ENCODE peak calls at places on chromosome 9, in seven cellular contexts. T, R, S, G, F, J and N are unnamed samples.

GRCh38 chr9:77966718-77967117 is 64.9 kb downstream of the GNAQ start:
- DNase-seq in T (no peak), R (no peak), S (no peak), G (no peak), F (no peak), J (no peak), N (no peak)

GRCh38 chr9:84174486-84174885 is 166.1 kb downstream of the SLC28A3 start:
- DNase-seq in T (no peak), R (no peak), S (no peak), G (no peak), F (no peak), J (no peak), N (no peak)

GRCh38 chr9:99726758-99727157 is 94.9 kb upstream of the NR4A3 start:
- DNase-seq in T (no peak), R (no peak), S (no peak), G (no peak), F (no peak), J (no peak), N (no peak)

GRCh38 chr9:92140754-92141143 is 25.5 kb upstream of the SPTLC1 start:
- DNase-seq in T (no peak), R (no peak), S (no peak), G (no peak), F (no peak), J (no peak), N (no peak)

GRCh38 chr9:79776581-79776980 is 204.8 kb downstream of the TLE4 start:
- DNase-seq in T (peak), R (no peak), S (no peak), G (peak), F (no peak), J (no peak), N (no peak)

GRCh38 chr9:131720330-131720729 is 19.5 kb downstream of the RAPGEF1 start:
- DNase-seq in T (no peak), R (no peak), S (no peak), G (no peak), F (no peak), J (no peak), N (no peak)

GRCh38 chr9:128624566-128624965 is 32.1 kb downstream of the DYNC2I2 start:
- DNase-seq in T (no peak), R (no peak), S (no peak), G (no peak), F (no peak), J (no peak), N (no peak)

GRCh38 chr9:126638571-126639132 is 24.9 kb downstream of the LMX1B start:
- DNase-seq in T (no peak), R (no peak), S (peak), G (no peak), F (no peak), J (no peak), N (no peak)

GRCh38 chr9:115262477-115262876 is 144.5 kb upstream of the TNC start:
- DNase-seq in T (peak), R (no peak), S (no peak), G (peak), F (no peak), J (no peak), N (no peak)

GRCh38 chr9:33517373-33517772 is 6.7 kb upstream of the ANKRD18B start:
- DNase-seq in T (peak), R (no peak), S (peak), G (peak), F (no peak), J (peak), N (no peak)

GRCh38 chr9:98057095-98057799 is 715 bp downstream of the NANS start:
- DNase-seq in T (peak), R (peak), S (peak), G (peak), F (peak), J (peak), N (no peak)

GRCh38 chr9:129414377-129415021 is 206.4 kb downstream of the C9orf50 start:
- DNase-seq in T (peak), R (peak), S (peak), G (peak), F (peak), J (peak), N (no peak)

GRCh38 chr9:11821541-11821940 is 871.6 kb upstream of the TYRP1 start:
- DNase-seq in T (no peak), R (no peak), S (peak), G (no peak), F (no peak), J (no peak), N (no peak)

GRCh38 chr9:34346873-34347799 is 17.8 kb downstream of the NUDT2 start:
- DNase-seq in T (no peak), R (no peak), S (peak), G (no peak), F (no peak), J (no peak), N (no peak)

GRCh38 chr9:133142657-133143592 is 20.8 kb downstream of the GBGT1 start:
- DNase-seq in T (no peak), R (peak), S (no peak), G (no peak), F (no peak), J (no peak), N (no peak)

GRCh38 chr9:76419782-76420380 is 25.7 kb upstream of the RFK start:
- DNase-seq in T (no peak), R (no peak), S (peak), G (no peak), F (no peak), J (peak), N (no peak)

GRCh38 chr9:124659099-124659659 is 111.9 kb downstream of the NR6A1 start:
- DNase-seq in T (peak), R (peak), S (peak), G (peak), F (peak), J (peak), N (no peak)

GRCh38 chr9:127569819-127570401 is 42.2 kb upstream of the STXBP1 start:
- DNase-seq in T (peak), R (peak), S (no peak), G (no peak), F (no peak), J (peak), N (no peak)

DNA sequence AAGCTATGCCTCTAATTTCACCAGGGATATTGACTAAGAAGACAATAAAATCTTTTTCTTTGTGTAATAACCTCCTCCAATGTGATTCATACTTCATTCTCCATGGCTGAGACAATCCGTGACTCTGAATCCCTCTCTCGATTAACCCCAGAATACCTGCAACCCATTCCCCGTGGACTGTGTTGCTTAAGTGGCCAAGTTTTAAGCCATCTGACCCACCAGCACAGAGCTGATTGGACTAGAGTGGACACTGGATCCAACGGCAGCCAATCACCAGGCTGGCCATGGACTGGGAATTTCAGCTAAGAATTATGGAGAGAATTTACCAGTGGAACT is 5.4 kb upstream of the CCIN start:
- DNase-seq in T (no peak), R (no peak), S (no peak), G (peak), F (no peak), J (no peak), N (no peak)
- H3K27ac ChIP-seq in T (no peak), R (no peak), S (no peak), G (peak), F (peak), J (no peak), N (peak)

GRCh38 chr9:86046930-86047341 is 52.4 kb downstream of the GOLM1 start:
- DNase-seq in T (no peak), R (no peak), S (peak), G (no peak), F (no peak), J (no peak), N (no peak)
- TF ChIP-seq CTCF in T (no peak), R (no peak), S (no peak), G (no peak), F (no peak), J (no peak), N (no peak)

DNA sequence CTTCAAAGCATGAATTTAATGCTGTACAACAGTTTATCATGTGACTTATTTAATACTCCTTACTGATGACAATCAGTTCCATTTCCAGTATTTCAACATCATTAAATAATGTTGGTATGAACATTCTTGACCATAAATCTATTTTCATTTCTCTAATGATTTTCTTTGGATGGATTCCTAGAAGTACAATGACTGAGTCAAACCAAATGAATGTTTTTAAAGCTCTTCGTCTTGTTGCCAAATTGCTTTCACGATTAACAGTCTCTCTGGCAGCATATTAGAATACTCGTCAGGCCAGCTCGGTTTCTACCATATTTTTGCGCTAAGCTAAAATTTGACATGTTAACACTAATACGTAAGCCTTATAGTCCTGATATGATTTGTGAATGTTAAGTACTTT is 197.0 kb downstream of the TRPM3 start:
- DNase-seq in T (peak), R (no peak), S (no peak), G (peak), F (no peak), J (no peak), N (no peak)
- H3K4me3 ChIP-seq in T (peak), R (no peak), S (no peak), G (peak), F (no peak), J (no peak), N (no peak)

GRCh38 chr9:3507395-3508077 is 18.3 kb downstream of the RFX3 start:
- DNase-seq in T (peak), R (no peak), S (no peak), G (no peak), F (no peak), J (peak), N (no peak)

GRCh38 chr9:3509926-3510325 is 15.9 kb downstream of the RFX3 start:
- DNase-seq in T (no peak), R (no peak), S (no peak), G (no peak), F (no peak), J (no peak), N (no peak)

GRCh38 chr9:3506164-3506563 is 19.6 kb downstream of the RFX3 start:
- DNase-seq in T (no peak), R (no peak), S (no peak), G (no peak), F (no peak), J (no peak), N (no peak)

GRCh38 chr9:3508531-3509374 is 17.0 kb downstream of the RFX3 start:
- DNase-seq in T (peak), R (no peak), S (no peak), G (peak), F (no peak), J (peak), N (no peak)

GRCh38 chr9:3508078-3508431 is 17.7 kb downstream of the RFX3 start:
- DNase-seq in T (no peak), R (no peak), S (no peak), G (no peak), F (no peak), J (peak), N (no peak)
- H3K27ac ChIP-seq in T (peak), R (no peak), S (peak), G (no peak), F (peak), J (peak), N (no peak)

DNA sequence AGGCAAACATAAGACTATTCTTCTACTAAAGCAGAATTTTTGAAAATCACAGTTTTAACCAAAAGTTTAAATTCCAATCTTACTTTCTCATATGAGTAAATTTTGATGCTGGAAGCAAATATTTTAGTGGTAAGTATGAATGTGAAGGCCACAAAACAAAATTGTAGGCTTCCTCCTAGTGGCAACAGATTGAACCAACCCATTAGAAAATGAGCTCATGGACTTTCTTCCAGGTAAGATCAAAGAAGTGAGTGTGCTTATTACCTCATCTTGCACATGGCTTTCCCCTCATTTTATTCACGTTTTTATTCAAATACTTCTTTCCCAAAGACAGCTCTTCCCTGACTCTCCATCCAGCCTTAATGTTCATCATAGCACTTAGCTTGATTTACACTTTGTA is 16.5 kb upstream of the RLN2 start:
- DNase-seq in T (peak), R (no peak), S (no peak), G (no peak), F (no peak), J (peak), N (no peak)
- TF ChIP-seq CTCF in T (no peak), R (no peak), S (no peak), G (no peak), F (no peak), J (peak), N (no peak)

GRCh38 chr9:13139641-13140171 is 139.8 kb downstream of the MPDZ start:
- DNase-seq in T (peak), R (no peak), S (no peak), G (peak), F (no peak), J (no peak), N (no peak)
- H3K4me3 ChIP-seq in T (no peak), R (no peak), S (no peak), G (peak), F (no peak), J (no peak), N (no peak)

GRCh38 chr9:134443169-134444039 is 117.1 kb downstream of the RXRA start:
- DNase-seq in T (peak), R (peak), S (peak), G (peak), F (peak), J (peak), N (peak)
- H3K27ac ChIP-seq in T (no peak), R (no peak), S (no peak), G (no peak), F (peak), J (no peak), N (peak)

GRCh38 chr9:22119537-22120167 is 110.5 kb upstream of the CDKN2B start:
- DNase-seq in T (peak), R (no peak), S (peak), G (no peak), F (no peak), J (peak), N (no peak)
- TF ChIP-seq CTCF in T (peak), R (peak), S (peak), G (peak), F (peak), J (peak), N (peak)

GRCh38 chr9:95090871-95091573 is 226.5 kb downstream of the FANCC start:
- DNase-seq in T (no peak), R (no peak), S (no peak), G (no peak), F (no peak), J (no peak), N (no peak)

GRCh38 chr9:95091574-95091970 is 225.9 kb downstream of the FANCC start:
- DNase-seq in T (peak), R (no peak), S (no peak), G (peak), F (no peak), J (no peak), N (no peak)

GRCh38 chr9:95091971-95092320 is 225.6 kb downstream of the FANCC start:
- DNase-seq in T (no peak), R (no peak), S (no peak), G (peak), F (no peak), J (no peak), N (no peak)

GRCh38 chr9:95094002-95094401 is 223.5 kb downstream of the FANCC start:
- DNase-seq in T (no peak), R (no peak), S (no peak), G (no peak), F (no peak), J (no peak), N (no peak)

GRCh38 chr9:95092321-95093072 is 225.0 kb downstream of the FANCC start:
- DNase-seq in T (peak), R (no peak), S (peak), G (peak), F (no peak), J (no peak), N (no peak)
- H3K4me3 ChIP-seq in T (no peak), R (no peak), S (no peak), G (no peak), F (no peak), J (no peak), N (no peak)